ENCODE peak calls at places on chromosomes 16 and 17, in ten cellular contexts. U, C, A, B, T, P, M, K, G and H are unnamed samples. For H3K4me1, the result is how much of the 10 kb centered on the place peaks cover.

GRCh38 chr16:87644596-87644995 is 42.3 kb downstream of the JPH3 start:
- DNase-seq in K (no peak), B (no peak), G (no peak), U (no peak), A (no peak), T (no peak), C (no peak), P (no peak), M (no peak), H (no peak)

GRCh38 chr16:1708768-1709180 is 2.8 kb downstream of the MAPK8IP3 start:
- DNase-seq in T (no peak), A (no peak), M (no peak), P (no peak), U (no peak), C (no peak), B (no peak), K (peak), G (no peak), H (no peak)

GRCh38 chr16:12544477-12545291 is 259.0 kb downstream of the CPPED1 start:
- DNase-seq in K (no peak), P (no peak), A (no peak), G (no peak), U (no peak), M (peak), T (no peak), B (no peak), C (no peak), H (no peak)

GRCh38 chr16:3945751-3946603 is 65.5 kb upstream of the CREBBP start:
- DNase-seq in K (no peak), T (peak), G (peak), A (no peak), B (peak), P (peak), U (no peak), M (peak), C (peak), H (no peak)

GRCh38 chr17:30476726-30477082 is 504 bp upstream of the GOSR1 start:
- DNase-seq in M (peak), B (no peak), K (no peak), G (no peak), T (no peak), P (peak), C (no peak), A (no peak), U (no peak), H (no peak)

GRCh38 chr16:603221-603620 is 13.4 kb downstream of the RAB40C start:
- DNase-seq in P (no peak), A (no peak), G (no peak), T (no peak), M (no peak), B (no peak), U (no peak), C (no peak), K (no peak), H (no peak)

GRCh38 chr17:48596000-48596734 is 2.6 kb upstream of the HOXB5 start:
- DNase-seq in K (no peak), C (no peak), U (no peak), M (no peak), A (no peak), T (no peak), G (no peak), B (no peak), P (no peak), H (no peak)

GRCh38 chr16:58102665-58103427 is 26.3 kb downstream of the CFAP20 start:
- DNase-seq in U (no peak), G (no peak), P (no peak), K (no peak), A (no peak), C (no peak), M (no peak), T (no peak), B (no peak), H (no peak)

GRCh38 chr17:7858487-7858832 is 657 bp downstream of the CYB5D1 start:
- DNase-seq in U (no peak), B (no peak), P (peak), K (peak), A (peak), G (peak), T (no peak), M (peak), C (no peak), H (no peak)

GRCh38 chr17:45888392-45888791 is 6.0 kb upstream of the MAPT start:
- DNase-seq in T (no peak), K (no peak), B (no peak), A (no peak), C (no peak), G (no peak), U (no peak), M (no peak), P (no peak), H (no peak)

GRCh38 chr17:34999456-34999855 is 19.1 kb downstream of the LIG3 start:
- DNase-seq in P (no peak), C (no peak), G (no peak), A (no peak), K (no peak), B (no peak), T (no peak), M (no peak), U (no peak), H (no peak)

GRCh38 chr17:69733171-69734014 is 318.9 kb downstream of the MAP2K6 start:
- DNase-seq in C (no peak), B (peak), K (no peak), G (peak), T (no peak), A (no peak), M (no peak), U (no peak), P (no peak), H (peak)

GRCh38 chr17:2435181-2435741 is 34.4 kb upstream of the MNT start:
- DNase-seq in G (no peak), U (no peak), A (no peak), M (no peak), B (no peak), T (no peak), K (no peak), P (peak), C (no peak), H (no peak)

GRCh38 chr17:36823850-36824677 is 113.2 kb upstream of the LHX1 start:
- DNase-seq in U (no peak), C (no peak), K (peak), M (no peak), B (no peak), A (no peak), P (no peak), G (no peak), T (no peak), H (no peak)

GRCh38 chr17:9389116-9389515 is 186.5 kb downstream of the STX8 start:
- DNase-seq in T (no peak), M (peak), U (no peak), B (no peak), G (no peak), K (no peak), P (no peak), C (no peak), A (no peak), H (no peak)

GRCh38 chr17:18008496-18009268 is 30.3 kb downstream of the ATPAF2 start:
- DNase-seq in T (no peak), U (no peak), A (no peak), P (no peak), M (no peak), B (no peak), K (no peak), G (no peak), C (no peak), H (no peak)

GRCh38 chr16:324451-325334 is 27.8 kb downstream of the AXIN1 start:
- DNase-seq in M (no peak), K (peak), P (peak), C (no peak), T (no peak), G (no peak), A (no peak), B (no peak), U (no peak), H (no peak)

GRCh38 chr16:5188318-5189025 is 90.9 kb upstream of the EEF2KMT start:
- DNase-seq in B (no peak), P (no peak), K (no peak), T (no peak), G (no peak), A (no peak), U (no peak), C (no peak), M (no peak), H (no peak)

GRCh38 chr17:15388356-15389046 is 47.1 kb upstream of the TEKT3 start:
- DNase-seq in M (no peak), K (no peak), T (no peak), C (no peak), U (peak), B (no peak), G (no peak), A (no peak), P (no peak), H (no peak)

GRCh38 chr17:46772879-46773620 is 45.4 kb downstream of the WNT3 start:
- DNase-seq in K (no peak), T (no peak), P (no peak), B (no peak), M (no peak), C (no peak), U (no peak), G (no peak), A (peak), H (no peak)

GRCh38 chr16:57684626-57685358 is 9.8 kb upstream of the DRC7 start:
- DNase-seq in K (no peak), A (peak), M (no peak), C (no peak), P (no peak), T (no peak), U (no peak), G (no peak), B (no peak), H (no peak)

GRCh38 chr16:1289480-1289872 is 20.0 kb upstream of the UBE2I start:
- DNase-seq in A (no peak), G (no peak), B (no peak), U (no peak), M (no peak), P (no peak), K (no peak), T (no peak), C (no peak), H (no peak)

GRCh38 chr17:34199932-34200534 is 55.1 kb upstream of the CCL2 start:
- DNase-seq in A (peak), K (peak), T (peak), U (peak), C (peak), P (peak), B (peak), G (peak), M (peak), H (peak)

GRCh38 chr17:351436-351713 is 1.2 kb downstream of the RPH3AL start:
- DNase-seq in P (no peak), C (no peak), K (no peak), G (no peak), A (no peak), M (no peak), U (no peak), T (no peak), B (no peak), H (no peak)

GRCh38 chr17:57033296-57033695 is 51.8 kb upstream of the AKAP1 start:
- DNase-seq in C (no peak), A (no peak), K (no peak), T (peak), G (no peak), B (peak), P (no peak), M (no peak), U (no peak), H (no peak)

GRCh38 chr17:70278846-70279465 is 109.6 kb downstream of the KCNJ2 start:
- DNase-seq in K (no peak), A (no peak), B (no peak), G (no peak), M (no peak), C (no peak), U (no peak), T (no peak), P (no peak), H (no peak)

GRCh38 chr17:1362065-1362848 is 37.8 kb downstream of the YWHAE start:
- DNase-seq in M (no peak), K (no peak), P (no peak), G (no peak), B (no peak), A (no peak), C (no peak), T (no peak), U (no peak), H (no peak)

GRCh38 chr16:24534634-24535033 is 4.7 kb upstream of the RBBP6 start:
- DNase-seq in A (no peak), C (no peak), T (no peak), P (no peak), U (no peak), K (no peak), M (peak), G (no peak), B (no peak), H (no peak)

GRCh38 chr16:12002447-12003006 is 26.0 kb downstream of the SNX29 start:
- DNase-seq in A (no peak), G (no peak), T (no peak), P (no peak), K (no peak), M (no peak), B (no peak), C (no peak), U (no peak), H (no peak)

GRCh38 chr16:17339764-17340541 is 130.8 kb downstream of the XYLT1 start:
- DNase-seq in M (no peak), U (no peak), K (no peak), P (no peak), C (no peak), A (peak), T (peak), G (peak), B (no peak), H (no peak)

GRCh38 chr17:29140631-29141483 is 39.3 kb downstream of the MYO18A start:
- DNase-seq in C (no peak), B (no peak), U (no peak), A (no peak), K (peak), P (peak), G (no peak), T (no peak), M (no peak), H (no peak)

GRCh38 chr16:74601131-74601871 is 5.6 kb downstream of the GLG1 start:
- DNase-seq in K (peak), T (no peak), M (no peak), G (no peak), A (no peak), U (no peak), C (no peak), B (no peak), P (no peak), H (no peak)

GRCh38 chr17:15303293-15303692 is 38.1 kb downstream of the TEKT3 start:
- DNase-seq in M (no peak), G (no peak), U (no peak), A (no peak), C (no peak), B (no peak), P (no peak), T (no peak), K (no peak), H (no peak)

DNA sequence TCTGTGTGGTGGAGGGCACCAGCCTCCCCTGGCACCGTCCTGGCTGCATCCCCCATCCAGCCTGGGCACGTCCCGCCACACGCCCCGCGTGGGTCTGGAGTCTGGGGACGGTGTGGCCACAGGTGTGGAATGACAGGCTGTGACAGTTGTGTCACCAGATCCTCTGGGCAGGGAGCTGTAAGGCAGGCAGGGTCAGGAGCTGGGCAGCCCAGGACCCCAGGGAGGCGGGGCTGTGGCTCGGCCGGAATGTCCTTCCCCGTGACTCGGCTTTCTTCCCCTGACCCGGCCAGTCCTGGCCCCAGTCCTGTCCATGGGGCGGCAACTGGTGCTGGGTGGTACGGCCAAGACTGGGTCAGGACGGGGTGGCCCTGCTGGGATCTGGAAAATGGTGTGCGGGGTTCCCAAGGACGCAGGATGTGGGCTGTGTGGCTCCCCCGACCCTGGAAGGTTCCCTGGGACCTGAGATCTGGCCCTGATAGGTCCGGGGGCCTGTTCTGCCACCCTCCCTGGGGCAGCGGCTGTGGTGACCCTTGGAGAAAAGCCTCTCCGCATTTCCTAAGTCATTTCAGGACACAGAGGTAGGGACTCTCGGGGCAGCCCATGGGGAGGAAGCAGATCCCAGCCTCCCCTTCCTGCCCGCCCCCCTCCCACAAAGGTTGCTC is 3.3 kb upstream of the SLC16A3 start:
- DNase-seq in U (no peak), K (peak), T (no peak), A (no peak), C (no peak), P (no peak), B (no peak), G (no peak), M (no peak), H (no peak)
- H3K4me1 ChIP-seq in U (under half), K (under half), T (under half), A (under half), C (under half), P (under half), B (under half), G (under half), M (half or more), H (under half)

DNA sequence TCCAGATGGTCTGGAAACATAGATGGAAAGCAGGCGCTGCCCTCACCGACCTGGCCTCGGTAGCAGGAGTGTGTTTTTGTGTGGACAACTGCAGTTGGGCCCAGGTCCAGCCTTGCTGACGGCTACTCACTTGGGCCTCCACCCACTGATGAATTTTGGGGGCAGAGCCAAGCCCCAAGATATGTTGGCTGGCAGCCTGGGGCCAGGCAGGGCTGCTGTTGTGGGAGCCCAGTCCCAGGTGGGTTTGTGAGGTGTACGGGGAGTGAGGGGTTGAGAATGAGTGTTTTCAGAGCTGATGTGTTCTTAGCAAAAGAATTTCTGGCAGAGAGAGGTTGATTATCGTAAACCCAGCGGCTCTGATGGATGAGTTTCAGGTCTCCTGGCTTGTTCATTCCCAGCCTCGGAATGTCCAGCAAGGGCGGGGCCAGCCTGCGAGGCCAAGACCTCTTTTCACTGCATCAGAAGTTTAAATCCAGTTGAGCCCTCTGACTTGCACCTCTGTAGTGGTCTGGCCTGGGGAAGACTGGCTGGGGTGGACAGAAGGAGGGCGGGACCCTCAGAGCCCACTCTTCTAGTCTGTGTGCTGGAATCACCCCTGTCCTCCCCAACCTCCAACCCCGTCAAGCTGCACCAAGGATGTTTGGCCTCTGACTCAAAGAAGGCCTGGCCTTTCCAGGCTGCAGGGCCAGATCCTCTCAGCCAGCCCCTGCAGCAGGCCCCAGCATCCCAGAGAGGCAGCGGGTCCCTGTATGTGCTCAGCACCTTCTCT is 179.8 kb downstream of the RAB11FIP4 start:
- DNase-seq in G (peak), P (no peak), T (peak), A (peak), B (peak), K (no peak), U (peak), M (no peak), C (no peak), H (no peak)
- TF ChIP-seq POLR2AphosphoS5 in G (peak), P (no peak), T (peak), A (peak), B (peak), K (no peak), U (peak), M (no peak), C (no peak), H (no peak)

GRCh38 chr16:10940501-10941079 is 1.7 kb downstream of the DEXI start:
- DNase-seq in G (no peak), M (no peak), C (no peak), U (no peak), B (no peak), T (no peak), K (peak), A (no peak), P (no peak), H (no peak)

GRCh38 chr16:10939649-10940206 is 2.5 kb downstream of the DEXI start:
- DNase-seq in M (no peak), G (no peak), B (no peak), K (peak), T (no peak), U (no peak), P (no peak), C (no peak), A (no peak), H (no peak)

GRCh38 chr16:10938844-10939648 is 3.2 kb downstream of the DEXI start:
- DNase-seq in U (no peak), K (no peak), A (no peak), M (peak), P (no peak), G (no peak), B (no peak), C (no peak), T (no peak), H (no peak)

GRCh38 chr16:10942352-10943297 is at the start of gene DEXI:
- DNase-seq in K (peak), P (peak), M (peak), A (peak), G (peak), B (peak), T (peak), U (peak), C (peak), H (peak)

GRCh38 chr16:10941127-10941933 is 938 bp downstream of the DEXI start:
- DNase-seq in U (no peak), K (peak), B (no peak), G (no peak), P (peak), T (no peak), M (no peak), A (no peak), C (no peak), H (no peak)
- H3K4me1 ChIP-seq in U (half or more), K (half or more), B (under half), G (under half), P (under half), T (half or more), M (half or more), A (under half), C (under half), H (under half)

GRCh38 chr16:85614338-85615013 is 1.4 kb downstream of the GSE1 start:
- DNase-seq in B (no peak), U (no peak), M (no peak), P (no peak), G (no peak), K (peak), A (no peak), T (no peak), C (no peak), H (no peak)

GRCh38 chr16:85616608-85617311 is 3.6 kb downstream of the GSE1 start:
- DNase-seq in A (no peak), G (no peak), K (peak), C (no peak), B (peak), P (no peak), M (no peak), U (no peak), T (peak), H (no peak)

GRCh38 chr16:85613609-85614337 is 651 bp downstream of the GSE1 start:
- DNase-seq in C (no peak), M (peak), T (peak), G (peak), A (peak), K (peak), U (no peak), P (peak), B (peak), H (no peak)

GRCh38 chr16:85615852-85616607 is 2.9 kb downstream of the GSE1 start:
- DNase-seq in B (no peak), P (peak), A (peak), G (peak), C (peak), K (peak), U (peak), T (peak), M (peak), H (no peak)

GRCh38 chr16:85615014-85615851 is 2.1 kb downstream of the GSE1 start:
- DNase-seq in T (peak), P (peak), B (peak), M (peak), C (peak), G (peak), U (no peak), K (peak), A (no peak), H (no peak)
- TF ChIP-seq POLR2AphosphoS5 in T (peak), P (no peak), B (peak), M (no peak), C (peak), G (no peak), U (no peak), K (no peak), A (no peak), H (no peak)

DNA sequence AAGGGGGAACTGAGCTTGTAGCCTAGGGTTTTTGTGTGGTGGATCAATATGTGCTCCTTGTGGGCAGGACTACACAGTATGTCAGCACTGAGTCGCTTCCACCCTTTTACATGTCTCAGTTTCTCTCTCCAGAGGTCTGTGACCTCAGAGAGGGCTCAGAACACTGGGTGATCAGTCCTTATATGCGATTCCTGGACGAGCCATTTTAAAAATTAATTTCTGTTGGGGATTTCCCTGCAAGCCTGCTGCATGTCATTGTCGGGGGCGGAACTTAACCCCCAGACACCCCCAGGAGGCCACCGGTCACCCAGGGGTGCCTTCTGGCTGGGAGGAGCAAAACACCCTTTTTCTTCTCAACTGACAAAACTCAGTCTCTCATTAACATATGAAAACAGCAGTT is 14.1 kb downstream of the DHRS7B start:
- DNase-seq in A (no peak), T (no peak), P (no peak), K (no peak), U (no peak), C (no peak), M (no peak), G (no peak), B (no peak), H (no peak)
- H3K4me1 ChIP-seq in A (under half), T (under half), P (under half), K (under half), U (under half), C (under half), M (under half), G (under half), B (under half), H (under half)

GRCh38 chr17:49836111-49837030 is 11.5 kb downstream of the TAC4 start:
- DNase-seq in P (no peak), A (no peak), B (peak), G (no peak), U (no peak), C (no peak), K (no peak), T (peak), M (peak), H (no peak)
- TF ChIP-seq POLR2AphosphoS5 in P (no peak), A (no peak), B (peak), G (no peak), U (no peak), C (no peak), K (no peak), T (peak), M (no peak), H (no peak)